ENCODE peak calls at places on chromosome 22, in ten cellular contexts. R is LoVo; S is stimulated activated CD4-positive, alpha-beta T cell treated with anti-CD3 and anti-CD28 coated beads, Interleukin-15, amount 100 ng/mL, for 24 hours; U is frontal cortex; K is EH; O is GOT3; B is brain pericyte; H is H9; X is mucosa of descending colon; Y is WERI-Rb-1. G is an unnamed sample.

GRCh38 chr22:19959043-19959586 is 17.5 kb upstream of the TXNRD2 start:
- DNase-seq in O (no peak), S (no peak), X (peak; percentile 84), U (no peak), H (peak; percentile 99), Y (peak; percentile 62), B (no peak), R (no peak), K (peak; percentile 32), G (peak; percentile 52)

GRCh38 chr22:24430431-24431308 is 3.3 kb downstream of the ADORA2A start:
- DNase-seq in S (no peak), Y (no peak), H (no peak), O (no peak), X (no peak), K (no peak), R (no peak), U (no peak), B (no peak), G (no peak)

GRCh38 chr22:41544671-41545476 is 604 bp upstream of the POLR3H start:
- DNase-seq in H (no peak), B (no peak), X (no peak), S (peak; percentile 29), O (no peak), K (no peak), R (no peak), U (no peak), Y (no peak), G (no peak)

GRCh38 chr22:20089977-20090729 is 10.1 kb downstream of the DGCR8 start:
- DNase-seq in U (no peak), R (no peak), S (no peak), O (no peak), Y (no peak), K (peak; percentile 66), B (no peak), H (no peak), X (peak; percentile 7), G (peak; percentile 47)

GRCh38 chr22:38017272-38017920 is 33.0 kb upstream of the SOX10 start:
- DNase-seq in R (no peak), Y (no peak), K (peak; percentile 69), B (no peak), H (no peak), S (no peak), U (peak; percentile 69), X (peak; percentile 82), O (no peak), G (peak; percentile 54)

GRCh38 chr22:29121124-29121523 is 48.3 kb downstream of the KREMEN1 start:
- DNase-seq in O (no peak), H (no peak), X (no peak), B (no peak), U (no peak), Y (no peak), R (no peak), S (no peak), K (no peak), G (peak; percentile 35)

GRCh38 chr22:46815896-46816721 is 53.7 kb downstream of the TBC1D22A start:
- DNase-seq in X (peak; percentile 55), Y (no peak), H (no peak), R (no peak), B (no peak), U (no peak), S (no peak), K (peak; percentile 62), O (no peak), G (peak; percentile 66)

GRCh38 chr22:24894220-24894975 is 52.1 kb downstream of the LHFPL7 start:
- DNase-seq in R (peak; percentile 92), B (peak; percentile 95), Y (peak; percentile 18), X (peak; percentile 87), K (peak; percentile 67), U (peak; percentile 23), O (peak; percentile 18), S (no peak), H (no peak), G (peak; percentile 60)

GRCh38 chr22:23225724-23226496 is 45.6 kb downstream of the BCR start:
- DNase-seq in X (peak; percentile 80), U (no peak), S (peak; percentile 32), B (no peak), O (no peak), H (no peak), R (peak; percentile 72), Y (no peak), K (peak; percentile 63), G (peak; percentile 37)

GRCh38 chr22:28043269-28043668 is 124.2 kb upstream of the PITPNB start:
- DNase-seq in H (no peak), O (no peak), U (no peak), R (no peak), B (no peak), K (peak; percentile 26), Y (no peak), X (no peak), S (no peak), G (no peak)

GRCh38 chr22:47406180-47406723 is 643.8 kb downstream of the TBC1D22A start:
- DNase-seq in H (no peak), X (no peak), R (no peak), U (no peak), Y (no peak), K (no peak), B (no peak), O (no peak), S (no peak), G (no peak)

GRCh38 chr22:48240935-48241230 is 1478.4 kb downstream of the TBC1D22A start:
- DNase-seq in S (no peak), K (no peak), U (no peak), Y (no peak), H (peak; percentile 3), B (no peak), O (no peak), X (no peak), R (no peak), G (no peak)

GRCh38 chr22:23401111-23401909 is 178.8 kb downstream of the IGLL1 start:
- DNase-seq in K (peak; percentile 95), S (no peak), O (no peak), Y (no peak), B (no peak), H (no peak), R (no peak), U (no peak), X (no peak), G (peak; percentile 74)

GRCh38 chr22:32661296-32661695 is 140.2 kb upstream of the TIMP3 start:
- DNase-seq in H (no peak), S (no peak), B (no peak), R (no peak), O (peak; percentile 35), Y (no peak), K (peak; percentile 94), X (no peak), U (no peak), G (peak; percentile 95)

GRCh38 chr22:37169947-37170688 is 17.9 kb downstream of the C1QTNF6 start:
- DNase-seq in U (no peak), S (no peak), X (peak; percentile 31), H (no peak), O (no peak), B (no peak), K (no peak), Y (no peak), R (no peak), G (no peak)

GRCh38 chr22:24996420-24996952 is 44.0 kb downstream of the KIAA1671 start:
- DNase-seq in X (peak; percentile 55), U (no peak), S (no peak), B (no peak), Y (peak; percentile 97), R (no peak), H (peak; percentile 94), O (no peak), K (no peak), G (no peak)

GRCh38 chr22:46241397-46242007 is 8.6 kb downstream of the CDPF1 start:
- DNase-seq in X (no peak), K (no peak), Y (no peak), H (no peak), S (no peak), U (no peak), R (no peak), O (no peak), B (no peak), G (no peak)

GRCh38 chr22:27714076-27714475 is 87.5 kb downstream of the MN1 start:
- DNase-seq in R (peak; percentile 15), Y (no peak), K (no peak), B (no peak), U (no peak), H (no peak), X (no peak), O (no peak), S (no peak), G (no peak)

GRCh38 chr22:26892401-26893033 is 235.1 kb downstream of the MIAT start:
- DNase-seq in U (no peak), O (no peak), H (peak; percentile 25), Y (peak; percentile 11), K (peak; percentile 57), S (no peak), R (no peak), X (peak; percentile 40), B (no peak), G (no peak)

GRCh38 chr22:28948404-28948803 is 65.0 kb downstream of the ZNRF3 start:
- DNase-seq in H (no peak), U (no peak), B (no peak), O (no peak), S (no peak), X (no peak), Y (no peak), R (no peak), K (no peak), G (no peak)

GRCh38 chr22:40033586-40034380 is 39.0 kb downstream of the FAM83F start:
- DNase-seq in O (no peak), B (no peak), H (no peak), Y (no peak), X (no peak), R (no peak), U (no peak), S (no peak), K (no peak), G (no peak)

GRCh38 chr22:35313311-35314121 is 13.8 kb downstream of the TOM1 start:
- DNase-seq in U (no peak), B (no peak), R (peak; percentile 2), Y (peak; percentile 81), S (peak; percentile 36), K (peak; percentile 95), X (no peak), H (no peak), O (no peak), G (peak; percentile 59)

GRCh38 chr22:23281053-23281405 is 100.7 kb downstream of the BCR start:
- DNase-seq in K (no peak), S (no peak), B (no peak), H (no peak), X (no peak), U (no peak), O (no peak), Y (no peak), R (no peak), G (no peak)

GRCh38 chr22:24247564-24248344 is 2.9 kb upstream of the GGT5 start:
- DNase-seq in R (peak; percentile 55), O (peak; percentile 85), K (peak; percentile 97), B (peak; percentile 91), U (peak; percentile 76), S (peak; percentile 67), Y (peak; percentile 93), H (peak; percentile 91), X (peak; percentile 85), G (peak; percentile 99)

GRCh38 chr22:18031670-18032454 is 7.5 kb upstream of the MICAL3 start:
- DNase-seq in H (no peak), B (peak; percentile 64), X (no peak), R (peak; percentile 67), U (no peak), K (peak; percentile 97), O (no peak), Y (no peak), S (no peak), G (peak; percentile 86)

GRCh38 chr22:47192106-47192650 is 429.7 kb downstream of the TBC1D22A start:
- DNase-seq in O (no peak), B (no peak), Y (no peak), U (no peak), H (peak; percentile 25), R (no peak), S (no peak), X (peak; percentile 62), K (no peak), G (no peak)

GRCh38 chr22:48888466-48889208 is 939.0 kb downstream of the BRD1 start:
- DNase-seq in O (no peak), K (no peak), Y (no peak), S (no peak), B (no peak), H (no peak), U (no peak), X (no peak), R (no peak), G (no peak)

GRCh38 chr22:17770180-17771077 is 3.8 kb downstream of the BID start:
- DNase-seq in S (no peak), U (no peak), O (no peak), B (no peak), X (no peak), K (no peak), H (no peak), R (no peak), Y (no peak), G (no peak)

G was measured in adipocyte.